ENCODE peak calls at places on chromosomes 4 and X, in ten cellular contexts. W, P, U, A, J, D, N, R, L and O are unnamed samples.

GRCh38 chr4:1754336-1754735 is 33.0 kb downstream of the TACC3 start:
- DNase-seq in P (no peak), U (no peak), W (no peak), A (no peak), N (no peak), D (no peak), L (no peak), R (no peak), J (no peak), O (no peak)

GRCh38 chr4:18816228-18816891 is 794.8 kb upstream of the LCORL start:
- DNase-seq in W (no peak), N (no peak), A (no peak), R (no peak), J (no peak), L (no peak), D (no peak), U (no peak), P (no peak), O (no peak)

GRCh38 chrX:44875185-44875489 is 2.1 kb downstream of the KDM6A start:
- DNase-seq in L (no peak), U (no peak), J (no peak), R (no peak), N (no peak), A (no peak), D (no peak), P (no peak), W (no peak), O (no peak)

GRCh38 chr4:145626623-145626982 is 7.4 kb downstream of the MMAA start:
- DNase-seq in J (no peak), L (no peak), D (no peak), R (no peak), P (no peak), A (no peak), W (no peak), U (no peak), N (no peak), O (no peak)

GRCh38 chr4:80918004-80918403 is 112.5 kb upstream of the BMP3 start:
- DNase-seq in W (no peak), U (no peak), A (no peak), D (no peak), R (no peak), L (no peak), P (no peak), J (no peak), N (no peak), O (no peak)

GRCh38 chr4:44931720-44932119 is 205.4 kb upstream of the GNPDA2 start:
- DNase-seq in W (no peak), J (no peak), R (no peak), L (no peak), D (no peak), U (peak), N (no peak), A (no peak), P (no peak), O (no peak)

GRCh38 chrX:135973025-135973547 is 702 bp downstream of the MMGT1 start:
- DNase-seq in P (no peak), U (no peak), A (no peak), L (peak), J (no peak), W (no peak), N (no peak), D (no peak), R (no peak), O (no peak)

GRCh38 chrX:41733939-41734338 is 10.0 kb downstream of the GPR82 start:
- DNase-seq in N (peak), U (no peak), A (peak), L (no peak), R (no peak), P (no peak), J (no peak), D (no peak), W (no peak), O (no peak)

GRCh38 chr4:8846046-8846720 is 25.5 kb downstream of the HMX1 start:
- DNase-seq in P (no peak), W (peak), N (no peak), J (no peak), A (no peak), R (no peak), U (no peak), L (peak), D (peak), O (no peak)

GRCh38 chr4:187612211-187612780 is 383.3 kb upstream of the ZFP42 start:
- DNase-seq in D (no peak), N (no peak), A (no peak), J (no peak), P (peak), W (no peak), U (no peak), R (no peak), L (no peak), O (no peak)

GRCh38 chr4:158016511-158016910 is 156.3 kb downstream of the GASK1B start:
- DNase-seq in L (no peak), J (no peak), W (no peak), D (no peak), U (no peak), R (no peak), N (no peak), P (peak), A (no peak), O (no peak)

GRCh38 chrX:17376381-17377046 is 1.5 kb downstream of the NHS start:
- DNase-seq in U (no peak), J (no peak), L (peak), N (no peak), R (no peak), A (peak), W (peak), D (no peak), P (no peak), O (no peak)

GRCh38 chr4:174358410-174358809 is 74.7 kb downstream of the CEP44 start:
- DNase-seq in P (no peak), R (no peak), U (no peak), J (no peak), N (no peak), L (no peak), W (no peak), A (no peak), D (no peak), O (no peak)

GRCh38 chrX:13650318-13650717 is 2.6 kb upstream of the TCEANC start:
- DNase-seq in A (no peak), L (no peak), U (no peak), R (no peak), P (no peak), N (no peak), W (no peak), D (no peak), J (no peak), O (no peak)

GRCh38 chr4:130257271-130257670 is 1161.3 kb downstream of the C4orf33 start:
- DNase-seq in J (no peak), A (no peak), L (no peak), D (no peak), R (no peak), P (peak), U (no peak), N (no peak), W (no peak), O (no peak)

GRCh38 chr4:98646422-98646821 is 12.0 kb downstream of the TSPAN5 start:
- DNase-seq in P (no peak), J (no peak), D (no peak), U (no peak), A (no peak), N (no peak), L (no peak), R (no peak), W (no peak), O (no peak)

GRCh38 chr4:72864898-72865297 is 204.6 kb downstream of the COX18 start:
- DNase-seq in U (no peak), J (no peak), W (no peak), L (no peak), A (no peak), D (no peak), P (no peak), N (no peak), R (no peak), O (no peak)

GRCh38 chr4:37453361-37454262 is 209.1 kb downstream of the NWD2 start:
- DNase-seq in U (peak), R (peak), A (peak), W (peak), J (peak), L (peak), D (peak), N (peak), P (peak), O (peak)